ENCODE peak calls at places on chromosomes 16 and 17, in seven cellular contexts. One of them, this sample, is unnamed.

GRCh38 chr17:37710344-37710886 is 34.4 kb downstream of the HNF1B start:
- DNase-seq in H4: peak
- DNase-seq in activated CD4-positive, alpha-beta T cell treated with anti-CD3 and anti-CD28 coated beads for 36 hours: peak
- DNase-seq in kidney glomerular epithelial cell: peak
- DNase-seq in GM04503: no peak
- DNase-seq in ACHN: peak
- DNase-seq in B cell: no peak
- DNase-seq in this sample: no peak

GRCh38 chr16:9270424-9270823 is 179.0 kb downstream of the HAPSTR1 start:
- DNase-seq in H4: no peak
- DNase-seq in activated CD4-positive, alpha-beta T cell treated with anti-CD3 and anti-CD28 coated beads for 36 hours: no peak
- DNase-seq in kidney glomerular epithelial cell: no peak
- DNase-seq in GM04503: no peak
- DNase-seq in ACHN: no peak
- DNase-seq in B cell: no peak
- DNase-seq in this sample: no peak

GRCh38 chr17:73901249-73901648 is 257.0 kb upstream of the SDK2 start:
- DNase-seq in H4: no peak
- DNase-seq in activated CD4-positive, alpha-beta T cell treated with anti-CD3 and anti-CD28 coated beads for 36 hours: no peak
- DNase-seq in kidney glomerular epithelial cell: no peak
- DNase-seq in GM04503: no peak
- DNase-seq in ACHN: no peak
- DNase-seq in B cell: no peak
- DNase-seq in this sample: no peak

GRCh38 chr17:60631119-60631518 is 31.1 kb downstream of the PPM1D start:
- DNase-seq in H4: no peak
- DNase-seq in activated CD4-positive, alpha-beta T cell treated with anti-CD3 and anti-CD28 coated beads for 36 hours: no peak
- DNase-seq in kidney glomerular epithelial cell: no peak
- DNase-seq in GM04503: no peak
- DNase-seq in ACHN: no peak
- DNase-seq in B cell: no peak
- DNase-seq in this sample: no peak

GRCh38 chr17:37821025-37821713 is 76.3 kb upstream of the HNF1B start:
- DNase-seq in H4: no peak
- DNase-seq in activated CD4-positive, alpha-beta T cell treated with anti-CD3 and anti-CD28 coated beads for 36 hours: no peak
- DNase-seq in kidney glomerular epithelial cell: no peak
- DNase-seq in GM04503: no peak
- DNase-seq in ACHN: peak
- DNase-seq in B cell: no peak
- DNase-seq in this sample: no peak

GRCh38 chr17:74078363-74078762 is 125.1 kb upstream of the RPL38 start:
- DNase-seq in H4: no peak
- DNase-seq in activated CD4-positive, alpha-beta T cell treated with anti-CD3 and anti-CD28 coated beads for 36 hours: no peak
- DNase-seq in kidney glomerular epithelial cell: no peak
- DNase-seq in GM04503: no peak
- DNase-seq in ACHN: no peak
- DNase-seq in B cell: no peak
- DNase-seq in this sample: no peak

GRCh38 chr16:4306439-4307214 is 9.2 kb upstream of the GLIS2 start:
- DNase-seq in H4: no peak
- DNase-seq in activated CD4-positive, alpha-beta T cell treated with anti-CD3 and anti-CD28 coated beads for 36 hours: peak
- DNase-seq in kidney glomerular epithelial cell: peak
- DNase-seq in GM04503: no peak
- DNase-seq in ACHN: no peak
- DNase-seq in B cell: peak
- DNase-seq in this sample: no peak

GRCh38 chr16:51164167-51164566 is 13.1 kb upstream of the SALL1 start:
- DNase-seq in H4: peak
- DNase-seq in activated CD4-positive, alpha-beta T cell treated with anti-CD3 and anti-CD28 coated beads for 36 hours: no peak
- DNase-seq in kidney glomerular epithelial cell: no peak
- DNase-seq in GM04503: no peak
- DNase-seq in ACHN: no peak
- DNase-seq in B cell: no peak
- DNase-seq in this sample: no peak

GRCh38 chr17:78623541-78623940 is 46.3 kb upstream of the DNAH17 start:
- DNase-seq in H4: no peak
- DNase-seq in activated CD4-positive, alpha-beta T cell treated with anti-CD3 and anti-CD28 coated beads for 36 hours: no peak
- DNase-seq in kidney glomerular epithelial cell: no peak
- DNase-seq in GM04503: no peak
- DNase-seq in ACHN: no peak
- DNase-seq in B cell: no peak
- DNase-seq in this sample: no peak

GRCh38 chr16:35743101-35743692 is 2283.8 kb downstream of the TP53TG3F start:
- DNase-seq in H4: no peak
- DNase-seq in activated CD4-positive, alpha-beta T cell treated with anti-CD3 and anti-CD28 coated beads for 36 hours: no peak
- DNase-seq in kidney glomerular epithelial cell: no peak
- DNase-seq in GM04503: no peak
- DNase-seq in ACHN: no peak
- DNase-seq in B cell: no peak
- DNase-seq in this sample: no peak

GRCh38 chr17:2897605-2898004 is 101.4 kb downstream of the RAP1GAP2 start:
- DNase-seq in H4: no peak
- DNase-seq in activated CD4-positive, alpha-beta T cell treated with anti-CD3 and anti-CD28 coated beads for 36 hours: no peak
- DNase-seq in kidney glomerular epithelial cell: no peak
- DNase-seq in GM04503: no peak
- DNase-seq in ACHN: no peak
- DNase-seq in B cell: no peak
- DNase-seq in this sample: no peak

GRCh38 chr17:44905006-44906000 is 6.1 kb upstream of the EFTUD2 start:
- DNase-seq in H4: peak
- DNase-seq in activated CD4-positive, alpha-beta T cell treated with anti-CD3 and anti-CD28 coated beads for 36 hours: no peak
- DNase-seq in kidney glomerular epithelial cell: no peak
- DNase-seq in GM04503: no peak
- DNase-seq in ACHN: no peak
- DNase-seq in B cell: no peak
- DNase-seq in this sample: no peak

GRCh38 chr17:28667870-28668269 is 5.9 kb downstream of the SUPT6H start:
- DNase-seq in H4: no peak
- DNase-seq in activated CD4-positive, alpha-beta T cell treated with anti-CD3 and anti-CD28 coated beads for 36 hours: no peak
- DNase-seq in kidney glomerular epithelial cell: no peak
- DNase-seq in GM04503: no peak
- DNase-seq in ACHN: no peak
- DNase-seq in B cell: no peak
- DNase-seq in this sample: no peak

GRCh38 chr17:45143101-45143670 is 5.1 kb upstream of the HEXIM1 start:
- DNase-seq in H4: no peak
- DNase-seq in activated CD4-positive, alpha-beta T cell treated with anti-CD3 and anti-CD28 coated beads for 36 hours: no peak
- DNase-seq in kidney glomerular epithelial cell: no peak
- DNase-seq in GM04503: no peak
- DNase-seq in ACHN: no peak
- DNase-seq in B cell: no peak
- DNase-seq in this sample: no peak

GRCh38 chr16:15980329-15980728 is 30.9 kb downstream of the ABCC1 start:
- DNase-seq in H4: no peak
- DNase-seq in activated CD4-positive, alpha-beta T cell treated with anti-CD3 and anti-CD28 coated beads for 36 hours: no peak
- DNase-seq in kidney glomerular epithelial cell: no peak
- DNase-seq in GM04503: no peak
- DNase-seq in ACHN: no peak
- DNase-seq in B cell: no peak
- DNase-seq in this sample: no peak